ENCODE peak calls at places on chromosomes 2 and 18, in seven cellular contexts. L, D, I, W, V, Y and B are unnamed samples.
A peak's percentile ranks its signal among the peaks of the same experiment; 100 is the strongest.

GRCh38 chr2:101205521-101205998 is 47.1 kb upstream of the CNOT11 start:
- DNase-seq in V (peak; percentile 34), Y (peak; percentile 20), D (peak; percentile 73), L (peak; percentile 67), W (peak; percentile 93), I (peak; percentile 61), B (no peak)

GRCh38 chr2:159797468-159798375 is at the start of gene CD302:
- DNase-seq in L (peak; percentile 26), D (peak; percentile 83), W (peak; percentile 71), Y (peak; percentile 62), I (peak; percentile 43), V (peak; percentile 21), B (peak; percentile 61)

GRCh38 chr18:59180150-59180845 is 39.7 kb upstream of the GRP start:
- DNase-seq in V (no peak), D (no peak), L (no peak), Y (no peak), W (peak; percentile 37), I (no peak), B (no peak)

GRCh38 chr2:207251022-207251421 is 85.3 kb upstream of the KLF7 start:
- DNase-seq in I (no peak), W (no peak), D (no peak), L (no peak), Y (no peak), V (no peak), B (no peak)

GRCh38 chr2:112772322-112772721 is 7.9 kb upstream of the CKAP2L start:
- DNase-seq in W (no peak), L (no peak), V (no peak), D (no peak), I (no peak), Y (no peak), B (no peak)

GRCh38 chr2:55357907-55358306 is 61.7 kb downstream of the CCDC88A start:
- DNase-seq in W (no peak), I (no peak), L (no peak), D (no peak), Y (no peak), V (no peak), B (no peak)

GRCh38 chr2:20666114-20666363 is 905 bp upstream of the GDF7 start:
- DNase-seq in Y (no peak), L (no peak), I (no peak), D (peak; percentile 76), V (no peak), W (no peak), B (no peak)

GRCh38 chr2:27809761-27810241 is 38.3 kb downstream of the MRPL33 start:
- DNase-seq in I (no peak), Y (no peak), W (peak; percentile 88), D (no peak), V (no peak), L (no peak), B (no peak)

GRCh38 chr2:118738524-118739308 is 108.7 kb downstream of the EN1 start:
- DNase-seq in L (no peak), V (no peak), I (no peak), D (peak; percentile 54), Y (no peak), W (peak; percentile 95), B (no peak)